ENCODE peak calls at places on chromosomes 12 and 14, in seven cellular contexts. K is HCT116, S is hepatocyte, C is MM.1S, B is GM23338, N is PC-3, D is PC-9. V is an unnamed sample.

GRCh38 chr12:31311634-31312258 is 14.2 kb downstream of the SINHCAF start:
- DNase-seq in K (no peak), S (no peak), C (no peak), B (no peak), N (no peak), D (no peak), V (no peak)

GRCh38 chr12:92144631-92145480 is 790 bp downstream of the BTG1 start:
- DNase-seq in K (no peak), S (peak; percentile 50), C (peak; percentile 35), B (peak; percentile 40), N (peak; percentile 84), D (peak; percentile 89), V (peak; percentile 83)

GRCh38 chr12:77392467-77392866 is 327.1 kb upstream of the E2F7 start:
- DNase-seq in K (no peak), S (no peak), C (no peak), B (no peak), N (no peak), D (no peak), V (no peak)

GRCh38 chr14:99188721-99189120 is 83.3 kb downstream of the BCL11B start:
- DNase-seq in K (no peak), S (no peak), C (no peak), B (peak; percentile 79), N (no peak), D (no peak), V (no peak)

GRCh38 chr14:53304726-53305381 is 151.7 kb upstream of the DDHD1 start:
- DNase-seq in K (no peak), S (no peak), C (no peak), B (no peak), N (no peak), D (no peak), V (no peak)

GRCh38 chr12:34396006-34396860 is 373.9 kb downstream of the ALG10 start:
- DNase-seq in K (no peak), S (no peak), C (no peak), B (no peak), N (no peak), D (no peak), V (no peak)

GRCh38 chr14:21626491-21627230 is 8.1 kb downstream of the OR10G2 start:
- DNase-seq in K (no peak), S (no peak), C (no peak), B (no peak), N (peak; percentile 25), D (peak; percentile 58), V (peak; percentile 20)

GRCh38 chr12:27236498-27236897 is 7.6 kb upstream of the STK38L start:
- DNase-seq in K (peak; percentile 13), S (peak; percentile 13), C (no peak), B (no peak), N (peak; percentile 58), D (no peak), V (peak; percentile 65)

GRCh38 chr12:5945071-5946008 is at the start of gene ANO2:
- DNase-seq in K (no peak), S (peak; percentile 73), C (peak; percentile 12), B (peak; percentile 82), N (no peak), D (no peak), V (peak; percentile 44)
- TF ChIP-seq EZH2 in K (no peak), S (peak; percentile 17), C (no peak), B (no peak), N (peak; percentile 27), D (peak; percentile 7), V (peak; percentile 36)

DNA sequence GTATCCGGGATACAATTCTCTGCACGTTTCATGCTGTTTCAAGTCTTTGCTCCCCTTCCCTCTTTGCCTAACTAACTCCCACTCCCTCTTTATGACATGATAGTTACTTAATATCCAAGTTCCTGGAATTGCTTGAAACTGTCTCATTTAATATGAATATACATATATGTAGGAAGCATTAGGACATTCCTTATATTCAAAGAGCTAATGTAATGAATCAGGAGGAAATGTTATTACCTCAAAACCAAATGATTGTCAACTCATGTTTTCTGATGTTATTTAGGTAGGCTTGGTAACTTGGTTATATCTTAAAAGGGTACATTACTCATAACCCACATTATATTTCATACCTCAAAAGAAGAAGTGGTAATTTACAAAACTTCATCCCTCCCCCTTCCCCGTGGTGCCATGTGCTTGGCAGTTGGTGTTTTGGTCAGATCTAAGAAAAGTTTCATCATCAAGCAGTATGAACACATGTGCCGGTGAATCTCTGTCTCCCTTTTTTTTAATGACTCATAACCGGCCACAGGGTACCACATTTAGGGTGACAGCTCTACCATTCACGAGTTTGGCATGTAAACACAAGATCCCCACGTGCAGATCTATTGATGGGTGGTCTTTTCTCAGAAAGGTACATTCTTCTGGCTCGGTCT is 56.5 kb downstream of the HCAR2 start:
- DNase-seq in K (no peak), S (no peak), C (peak; percentile 7), B (no peak), N (peak; percentile 76), D (no peak), V (peak; percentile 84)
- H3K4me2 ChIP-seq in K (no peak overlapping the region), S (no peak overlapping the region), C (no peak overlapping the region), B (no peak overlapping the region), N (peak overlapping the region; percentile 0), D (no peak overlapping the region), V (no peak overlapping the region)

GRCh38 chr12:52382854-52383253 is 2.6 kb downstream of the KRT84 start:
- DNase-seq in K (no peak), S (no peak), C (no peak), B (no peak), N (no peak), D (no peak), V (no peak)

GRCh38 chr12:52381206-52381605 is 4.2 kb downstream of the KRT84 start:
- DNase-seq in K (no peak), S (no peak), C (no peak), B (no peak), N (no peak), D (no peak), V (no peak)

GRCh38 chr12:52380271-52380694 is 5.2 kb downstream of the KRT84 start:
- DNase-seq in K (no peak), S (peak; percentile 48), C (no peak), B (peak; percentile 54), N (peak; percentile 54), D (no peak), V (peak; percentile 57)

GRCh38 chr12:52385226-52385702 is at the start of gene KRT84:
- DNase-seq in K (no peak), S (no peak), C (no peak), B (no peak), N (no peak), D (no peak), V (no peak)

DNA sequence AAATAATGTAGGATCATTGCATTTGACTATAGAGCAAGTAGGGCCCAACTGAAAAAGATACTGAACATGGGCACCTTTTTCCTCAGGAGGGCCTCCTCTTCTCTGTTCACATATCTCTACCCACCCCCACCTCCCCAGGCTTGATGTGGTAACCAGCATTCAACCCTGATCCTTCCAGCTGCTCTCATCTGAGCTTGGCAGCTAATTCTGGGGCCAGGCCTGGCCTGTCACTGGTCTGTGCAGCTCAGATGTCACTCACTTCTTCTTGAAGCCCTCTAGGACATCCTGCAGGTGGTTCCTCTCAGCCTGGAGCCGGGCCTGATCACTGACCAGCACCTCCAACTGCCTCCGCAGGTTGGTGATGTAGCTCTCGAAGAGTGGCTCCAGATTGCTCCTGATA is 2.1 kb downstream of the KRT84 start:
- DNase-seq in K (no peak), S (no peak), C (no peak), B (no peak), N (no peak), D (no peak), V (no peak)
- H3K9me2 ChIP-seq in K (no peaks in the 10 kb centered on the region), S (no peaks in the 10 kb centered on the region), C (no peaks in the 10 kb centered on the region), B (peaks cover 2% of the 10 kb centered on the region), N (no peaks in the 10 kb centered on the region), D (no peaks in the 10 kb centered on the region), V (no peaks in the 10 kb centered on the region)

DNA sequence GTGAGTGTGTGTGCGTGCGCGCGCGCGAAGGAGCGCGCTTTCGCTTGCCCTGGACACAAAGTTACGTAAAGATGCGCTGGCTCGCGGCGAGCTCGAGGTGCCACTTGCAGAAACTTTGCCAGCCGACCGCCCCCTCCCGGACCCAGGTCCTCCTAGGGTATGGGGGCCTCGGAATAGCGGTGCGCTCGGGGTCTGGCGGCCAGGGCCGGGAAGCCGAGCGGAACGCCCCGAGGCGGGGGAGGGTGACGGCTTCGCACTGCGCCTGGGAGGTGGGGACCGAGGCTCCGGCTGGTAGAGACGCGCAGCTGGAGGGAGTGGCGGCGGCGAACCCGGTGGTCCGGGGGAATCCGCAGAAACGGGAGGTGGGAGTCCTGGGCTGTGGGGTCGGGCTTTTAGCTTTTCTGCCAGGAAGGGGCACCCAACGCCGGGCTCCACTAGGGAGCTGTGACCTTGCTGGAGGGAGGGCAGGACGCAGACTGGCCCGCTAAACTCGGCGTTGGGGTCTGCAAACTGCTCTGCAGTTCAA is 837 bp downstream of the RFX4 start:
- DNase-seq in K (no peak), S (peak; percentile 21), C (no peak), B (peak; percentile 56), N (no peak), D (no peak), V (peak; percentile 41)
- TF ChIP-seq EZH2 in K (no peak), S (no peak), C (no peak), B (no peak), N (no peak), D (no peak), V (no peak)

GRCh38 chr14:100234511-100234910 is 4.4 kb upstream of the YY1 start:
- DNase-seq in K (no peak), S (no peak), C (peak; percentile 30), B (no peak), N (no peak), D (no peak), V (no peak)
- H3K4me2 ChIP-seq in K (no peak overlapping the region), S (no peak overlapping the region), C (no peak overlapping the region), B (no peak overlapping the region), N (no peak overlapping the region), D (no peak overlapping the region), V (no peak overlapping the region)

DNA sequence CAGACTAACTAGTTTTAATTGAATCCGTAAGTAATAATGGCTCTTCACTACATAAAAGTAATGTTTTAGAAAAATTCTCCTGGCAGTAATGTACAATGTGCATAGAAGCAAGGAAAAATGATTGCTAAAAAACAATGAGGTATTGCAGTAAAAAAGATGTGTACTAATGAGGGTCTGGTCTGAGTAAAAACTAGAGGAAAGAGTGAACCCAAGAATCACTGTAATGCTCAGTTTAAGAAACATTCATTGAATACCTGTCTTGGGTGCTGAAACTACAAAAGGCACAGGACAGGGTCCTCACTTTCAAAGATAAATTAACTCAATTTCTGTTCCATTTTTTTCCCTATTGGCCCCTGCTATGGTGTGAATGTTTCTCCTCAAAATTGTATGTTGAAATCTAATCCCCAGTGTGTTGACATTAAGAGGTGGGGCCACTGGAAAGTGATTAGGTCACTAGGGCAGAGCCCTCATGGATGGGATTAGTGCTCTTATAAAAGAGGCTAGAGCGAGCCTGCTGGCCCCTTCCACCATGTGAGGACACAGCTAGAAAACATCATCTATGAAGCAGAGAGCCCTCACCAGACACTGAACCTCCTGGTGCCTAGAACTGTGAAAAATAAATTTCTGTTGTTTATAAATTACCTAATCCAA is 51.6 kb downstream of the RPS6KA5 start:
- DNase-seq in K (no peak), S (no peak), C (no peak), B (no peak), N (peak; percentile 22), D (no peak), V (no peak)
- H3K9me2 ChIP-seq in K (no peaks in the 10 kb centered on the region), S (no peaks in the 10 kb centered on the region), C (no peaks in the 10 kb centered on the region), B (no peaks in the 10 kb centered on the region), N (no peaks in the 10 kb centered on the region), D (no peaks in the 10 kb centered on the region), V (no peaks in the 10 kb centered on the region)

V was measured in GM23248.